ENCODE peak calls at places on chromosomes 11 and 22, in seven cellular contexts. A, N, F, K, T, D and H are unnamed samples.

GRCh38 chr22:23232094-23232905 is 52.0 kb downstream of the BCR start:
- DNase-seq in A (no peak), N (no peak), F (no peak), K (no peak), T (no peak), D (no peak), H (no peak)

GRCh38 chr11:121449123-121449522 is 3.0 kb upstream of the SORL1 start:
- DNase-seq in A (no peak), N (no peak), F (no peak), K (no peak), T (no peak), D (no peak), H (no peak)

GRCh38 chr22:48536691-48537591 is 1290.7 kb downstream of the BRD1 start:
- DNase-seq in A (no peak), N (peak), F (no peak), K (no peak), T (no peak), D (no peak), H (no peak)

GRCh38 chr11:118938491-118939411 is 13.0 kb upstream of the BCL9L start:
- DNase-seq in A (peak), N (no peak), F (no peak), K (no peak), T (no peak), D (peak), H (peak)

GRCh38 chr11:64339754-64340408 is at the start of gene CCDC88B:
- DNase-seq in A (no peak), N (no peak), F (peak), K (peak), T (peak), D (no peak), H (peak)

GRCh38 chr22:45830531-45831245 is 146.3 kb downstream of the WNT7B start:
- DNase-seq in A (no peak), N (no peak), F (no peak), K (no peak), T (no peak), D (peak), H (no peak)

GRCh38 chr22:45777852-45778172 is 106.2 kb downstream of the ATXN10 start:
- DNase-seq in A (no peak), N (no peak), F (no peak), K (no peak), T (no peak), D (no peak), H (no peak)

GRCh38 chr11:44138286-44138685 is 42.8 kb downstream of the EXT2 start:
- DNase-seq in A (no peak), N (no peak), F (no peak), K (no peak), T (no peak), D (no peak), H (no peak)

GRCh38 chr11:59728913-59729312 is 15.3 kb upstream of the OR10V1 start:
- DNase-seq in A (no peak), N (no peak), F (no peak), K (peak), T (no peak), D (no peak), H (peak)

GRCh38 chr22:27581688-27582087 is 219.9 kb downstream of the MN1 start:
- DNase-seq in A (no peak), N (peak), F (no peak), K (no peak), T (no peak), D (no peak), H (no peak)

GRCh38 chr22:37018815-37019308 is 385 bp downstream of the TST start:
- DNase-seq in A (peak), N (peak), F (no peak), K (no peak), T (no peak), D (peak), H (no peak)

GRCh38 chr22:39384750-39385480 is 14.7 kb upstream of the TAB1 start:
- DNase-seq in A (no peak), N (no peak), F (no peak), K (no peak), T (no peak), D (peak), H (no peak)

GRCh38 chr11:73981051-73981805 is 1.4 kb downstream of the UCP2 start:
- DNase-seq in A (no peak), N (no peak), F (no peak), K (no peak), T (no peak), D (no peak), H (peak)

GRCh38 chr11:73291196-73291595 is 16.9 kb upstream of the ARHGEF17 start:
- DNase-seq in A (no peak), N (no peak), F (no peak), K (no peak), T (no peak), D (no peak), H (no peak)

GRCh38 chr11:125082611-125083311 is 19.7 kb downstream of the SLC37A2 start:
- DNase-seq in A (peak), N (no peak), F (no peak), K (no peak), T (no peak), D (peak), H (no peak)

GRCh38 chr11:43681543-43681942 is 1.0 kb downstream of the HSD17B12 start:
- DNase-seq in A (peak), N (no peak), F (no peak), K (no peak), T (no peak), D (peak), H (no peak)

GRCh38 chr11:639324-639977 is 2.4 kb downstream of the DRD4 start:
- DNase-seq in A (no peak), N (no peak), F (no peak), K (no peak), T (no peak), D (no peak), H (no peak)

GRCh38 chr22:40196628-40197027 is 18.9 kb downstream of the TNRC6B start:
- DNase-seq in A (peak), N (no peak), F (no peak), K (peak), T (no peak), D (peak), H (no peak)

GRCh38 chr11:128473631-128474030 is 113.7 kb downstream of the ETS1 start:
- DNase-seq in A (no peak), N (no peak), F (no peak), K (no peak), T (no peak), D (no peak), H (no peak)

GRCh38 chr22:44603774-44604173 is 98.2 kb upstream of the PRR5 start:
- DNase-seq in A (no peak), N (no peak), F (no peak), K (no peak), T (no peak), D (peak), H (peak)

GRCh38 chr11:44915621-44916020 is 35.1 kb downstream of the TP53I11 start:
- DNase-seq in A (no peak), N (no peak), F (no peak), K (no peak), T (no peak), D (no peak), H (peak)

GRCh38 chr11:121762820-121763219 is 310.1 kb upstream of the SORL1-AS1 start:
- DNase-seq in A (peak), N (no peak), F (no peak), K (no peak), T (no peak), D (no peak), H (no peak)

GRCh38 chr22:45709004-45709739 is 37.5 kb downstream of the ATXN10 start:
- DNase-seq in A (peak), N (no peak), F (no peak), K (no peak), T (no peak), D (peak), H (no peak)

GRCh38 chr22:42300286-42301071 is 30.0 kb upstream of the TCF20 start:
- DNase-seq in A (peak), N (no peak), F (peak), K (peak), T (no peak), D (no peak), H (peak)

GRCh38 chr11:617912-618682 is 2.3 kb upstream of the IRF7 start:
- DNase-seq in A (no peak), N (no peak), F (no peak), K (no peak), T (no peak), D (no peak), H (no peak)

GRCh38 chr11:36619502-36619901 is 21.5 kb upstream of the RAG2 start:
- DNase-seq in A (no peak), N (no peak), F (no peak), K (no peak), T (no peak), D (no peak), H (no peak)

GRCh38 chr11:8649361-8649760 is 33.1 kb downstream of the TRIM66 start:
- DNase-seq in A (peak), N (no peak), F (no peak), K (no peak), T (no peak), D (peak), H (no peak)